ENCODE peak calls at places on chromosomes 5 and 9, in nine cellular contexts. L, H, P, B, M, U, E, W and Q are unnamed samples.
A peak's percentile ranks its signal among the peaks of the same experiment; 100 is the strongest.

GRCh38 chr5:111934511-111934910 is 177.5 kb upstream of the NREP start:
- DNase-seq in L (no peak), H (no peak), P (no peak), B (no peak), M (no peak), U (no peak), E (no peak), W (no peak), Q (no peak)

GRCh38 chr5:14234204-14234603 is 91.1 kb downstream of the TRIO start:
- DNase-seq in L (no peak), H (no peak), P (no peak), B (no peak), M (no peak), U (no peak), E (no peak), W (no peak), Q (no peak)

GRCh38 chr5:59049070-59049469 is 466.2 kb downstream of the RAB3C start:
- DNase-seq in L (no peak), H (no peak), P (no peak), B (no peak), M (no peak), U (no peak), E (peak; percentile 38), W (no peak), Q (no peak)

GRCh38 chr5:40736103-40736875 is 19.5 kb downstream of the TTC33 start:
- DNase-seq in L (peak; percentile 84), H (no peak), P (no peak), B (peak; percentile 74), M (no peak), U (peak; percentile 32), E (peak; percentile 95), W (peak; percentile 56), Q (peak; percentile 78)

GRCh38 chr5:14250094-14250777 is 107.1 kb downstream of the TRIO start:
- DNase-seq in L (no peak), H (no peak), P (peak; percentile 31), B (peak; percentile 86), M (no peak), U (peak; percentile 71), E (no peak), W (no peak), Q (peak; percentile 86)

GRCh38 chr5:93421498-93421897 is 159.5 kb downstream of the NR2F1-AS1 start:
- DNase-seq in L (no peak), H (no peak), P (no peak), B (no peak), M (no peak), U (no peak), E (no peak), W (no peak), Q (no peak)

GRCh38 chr5:62284946-62285891 is 20.8 kb upstream of the KIF2A start:
- DNase-seq in L (no peak), H (no peak), P (no peak), B (no peak), M (no peak), U (no peak), E (no peak), W (no peak), Q (no peak)

GRCh38 chr5:64286381-64286780 is 120.7 kb downstream of the RNF180 start:
- DNase-seq in L (no peak), H (no peak), P (no peak), B (no peak), M (no peak), U (no peak), E (no peak), W (no peak), Q (no peak)

GRCh38 chr9:16410601-16411285 is 459.7 kb downstream of the BNC2 start:
- DNase-seq in L (no peak), H (no peak), P (no peak), B (peak; percentile 85), M (no peak), U (no peak), E (no peak), W (no peak), Q (no peak)

GRCh38 chr9:6646028-6646636 is 603 bp upstream of the GLDC start:
- DNase-seq in L (no peak), H (no peak), P (no peak), B (no peak), M (no peak), U (no peak), E (peak; percentile 17), W (no peak), Q (no peak)

GRCh38 chr5:6220346-6221088 is 157.8 kb downstream of the MED10 start:
- DNase-seq in L (no peak), H (no peak), P (no peak), B (no peak), M (no peak), U (no peak), E (no peak), W (no peak), Q (no peak)

GRCh38 chr9:123960366-123960765 is 30.4 kb upstream of the DENND1A start:
- DNase-seq in L (no peak), H (no peak), P (no peak), B (no peak), M (no peak), U (no peak), E (no peak), W (peak; percentile 16), Q (no peak)
- TF ChIP-seq CTCF in L (no peak), H (no peak), P (no peak), B (no peak), M (no peak), U (peak; percentile 11), E (peak; percentile 39), W (peak; percentile 62), Q (no peak)

GRCh38 chr5:29037716-29038115 is 1999.3 kb upstream of the CDH9 start:
- DNase-seq in L (no peak), H (no peak), P (no peak), B (no peak), M (no peak), U (no peak), E (no peak), W (no peak), Q (no peak)

GRCh38 chr5:29039994-29040393 is 2001.6 kb upstream of the CDH9 start:
- DNase-seq in L (no peak), H (no peak), P (no peak), B (no peak), M (no peak), U (no peak), E (no peak), W (no peak), Q (no peak)

GRCh38 chr5:29042152-29042551 is 2003.8 kb upstream of the CDH9 start:
- DNase-seq in L (no peak), H (no peak), P (no peak), B (no peak), M (no peak), U (no peak), E (no peak), W (no peak), Q (no peak)

GRCh38 chr5:29040404-29040803 is 2002.0 kb upstream of the CDH9 start:
- DNase-seq in L (no peak), H (no peak), P (no peak), B (no peak), M (no peak), U (no peak), E (no peak), W (no peak), Q (no peak)
- H3K4me1 ChIP-seq in L (no peaks in the 10 kb centered on the region), H (no peaks in the 10 kb centered on the region), P (no peaks in the 10 kb centered on the region), B (no peaks in the 10 kb centered on the region), M (no peaks in the 10 kb centered on the region), U (no peaks in the 10 kb centered on the region), E (no peaks in the 10 kb centered on the region), W (no peaks in the 10 kb centered on the region), Q (no peaks in the 10 kb centered on the region)

DNA sequence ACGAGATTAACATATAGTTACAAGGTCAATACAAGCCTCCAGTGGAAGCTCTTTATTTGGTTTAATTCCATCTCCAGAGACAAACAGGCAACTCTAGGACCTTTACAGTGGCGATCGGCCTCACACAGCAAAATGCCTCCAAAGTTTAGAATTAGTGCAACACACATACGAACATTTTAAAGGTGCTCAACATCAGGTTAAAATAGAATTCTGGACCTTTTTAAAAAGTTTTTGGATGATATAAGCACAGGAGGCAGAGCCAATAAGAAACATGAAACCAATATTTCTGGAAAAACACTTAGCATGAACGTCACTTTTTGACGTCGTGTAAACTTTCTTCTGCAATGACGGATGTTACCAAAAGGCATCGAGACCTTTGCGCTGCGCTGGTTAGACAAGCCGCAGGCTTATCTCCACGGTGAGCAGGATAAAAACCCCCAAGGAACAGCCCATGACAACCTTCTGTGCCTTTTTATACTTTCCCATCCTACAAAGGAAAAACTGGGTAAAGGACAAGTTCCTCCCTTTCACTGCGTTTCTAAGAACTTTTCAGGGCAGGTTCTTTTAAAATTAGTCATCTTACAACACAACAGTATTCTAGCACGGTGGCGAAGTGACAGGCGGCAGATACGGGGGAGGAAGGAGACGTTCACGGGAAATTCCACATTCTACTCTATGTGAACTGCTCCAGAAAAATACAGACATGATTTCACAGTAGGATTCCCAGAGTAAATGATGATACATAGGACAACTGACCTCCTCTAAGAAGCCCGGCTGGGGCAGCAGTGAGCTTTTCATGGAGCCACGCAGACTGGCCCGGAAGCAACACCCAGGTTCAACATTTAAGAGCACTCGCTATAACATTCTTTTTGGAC is 52.2 kb downstream of the USP20 start:
- DNase-seq in L (peak; percentile 23), H (no peak), P (no peak), B (peak; percentile 81), M (peak; percentile 61), U (no peak), E (no peak), W (peak; percentile 49), Q (peak; percentile 80)
- TF ChIP-seq CTCF in L (no peak), H (no peak), P (no peak), B (peak; percentile 48), M (no peak), U (peak; percentile 32), E (no peak), W (peak; percentile 66), Q (peak; percentile 35)

GRCh38 chr9:37377688-37378612 is 44.5 kb upstream of the GRHPR start:
- DNase-seq in L (no peak), H (no peak), P (no peak), B (no peak), M (no peak), U (no peak), E (no peak), W (no peak), Q (no peak)

GRCh38 chr9:37372839-37373238 is 49.7 kb upstream of the GRHPR start:
- DNase-seq in L (no peak), H (no peak), P (no peak), B (no peak), M (no peak), U (no peak), E (no peak), W (no peak), Q (no peak)

GRCh38 chr9:37371565-37372464 is 50.7 kb upstream of the GRHPR start:
- DNase-seq in L (no peak), H (no peak), P (no peak), B (peak; percentile 58), M (no peak), U (no peak), E (no peak), W (peak; percentile 70), Q (peak; percentile 88)

GRCh38 chr9:37373621-37374020 is 48.9 kb upstream of the GRHPR start:
- DNase-seq in L (no peak), H (no peak), P (no peak), B (no peak), M (no peak), U (no peak), E (no peak), W (no peak), Q (no peak)

DNA sequence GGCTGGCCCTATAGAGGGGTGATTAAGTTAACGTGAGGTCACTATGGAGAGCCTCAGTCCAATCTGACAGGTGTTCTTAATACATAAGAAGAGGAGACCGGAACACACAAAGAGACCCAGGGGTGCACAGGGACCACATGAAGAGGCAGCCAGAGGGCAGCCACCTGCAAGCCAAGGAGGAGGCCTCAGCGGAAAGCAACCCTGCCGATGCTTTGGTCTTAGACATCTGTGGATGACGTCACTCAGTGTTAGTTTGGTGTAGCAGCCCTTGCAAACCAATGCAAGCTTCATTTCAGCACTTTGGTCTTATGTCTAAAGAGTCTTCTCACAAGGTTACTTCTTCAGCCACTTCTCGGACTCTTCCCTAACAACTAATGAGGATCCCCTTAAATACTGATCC is 47.6 kb upstream of the GRHPR start:
- DNase-seq in L (no peak), H (no peak), P (no peak), B (no peak), M (no peak), U (no peak), E (no peak), W (peak; percentile 99), Q (no peak)
- H3K4me1 ChIP-seq in L (no peaks in the 10 kb centered on the region), H (no peaks in the 10 kb centered on the region), P (no peaks in the 10 kb centered on the region), B (peaks cover 2% of the 10 kb centered on the region), M (no peaks in the 10 kb centered on the region), U (no peaks in the 10 kb centered on the region), E (no peaks in the 10 kb centered on the region), W (peaks cover 94% of the 10 kb centered on the region), Q (peaks cover 13% of the 10 kb centered on the region)